ENCODE peak calls at places on chromosomes 2 and 18, in seven cellular contexts. I is heart right ventricle, K is stomach, W is DND-41, G is adipocyte, O is tibial artery, L is fibroblast of pulmonary artery. M is an unnamed sample.

GRCh38 chr2:239817011-239817490 is 208.1 kb downstream of the NDUFA10 start:
- DNase-seq in K (peak; percentile 15), G (no peak), I (no peak), W (no peak), L (no peak), O (peak; percentile 60), M (no peak)

GRCh38 chr2:85166021-85166420 is 32.8 kb downstream of the TCF7L1 start:
- DNase-seq in W (no peak), I (no peak), L (no peak), K (no peak), G (no peak), O (no peak), M (no peak)

GRCh38 chr2:72330673-72331072 is 183.0 kb upstream of the CYP26B1 start:
- DNase-seq in W (no peak), I (no peak), K (no peak), L (no peak), O (no peak), G (no peak), M (no peak)

GRCh38 chr2:211055438-211055837 is 499.0 kb downstream of the CPS1 start:
- DNase-seq in K (no peak), W (no peak), O (no peak), I (no peak), G (peak; percentile 13), L (peak; percentile 10), M (no peak)

GRCh38 chr2:143231257-143231650 is 102.0 kb downstream of the ARHGAP15 start:
- DNase-seq in G (peak; percentile 31), W (no peak), I (no peak), O (no peak), L (no peak), K (no peak), M (no peak)

GRCh38 chr2:50448556-50448955 is 583.4 kb downstream of the NRXN1 start:
- DNase-seq in L (no peak), I (no peak), K (no peak), G (no peak), W (no peak), O (no peak), M (no peak)

GRCh38 chr18:48486762-48487161 is 52.1 kb upstream of the CTIF start:
- DNase-seq in K (no peak), O (no peak), W (no peak), I (no peak), L (peak; percentile 76), G (peak; percentile 58), M (no peak)

GRCh38 chr2:230582851-230583283 is 129.8 kb upstream of the CAB39 start:
- DNase-seq in K (no peak), G (no peak), O (no peak), L (peak; percentile 60), I (no peak), W (no peak), M (no peak)

GRCh38 chr2:14712091-14712490 is 79.6 kb downstream of the LRATD1 start:
- DNase-seq in K (no peak), W (no peak), O (no peak), L (no peak), I (no peak), G (no peak), M (no peak)

GRCh38 chr2:240401781-240402551 is 33.5 kb upstream of the GPC1 start:
- DNase-seq in O (peak; percentile 37), L (no peak), K (peak; percentile 13), W (no peak), I (no peak), G (no peak), M (no peak)

GRCh38 chr2:60335533-60336237 is 217.8 kb downstream of the BCL11A start:
- DNase-seq in L (no peak), W (no peak), G (no peak), O (no peak), K (no peak), I (no peak), M (no peak)

GRCh38 chr2:10301946-10302478 is 692 bp upstream of the HPCAL1 start:
- DNase-seq in O (no peak), K (no peak), L (no peak), G (no peak), I (no peak), W (no peak), M (no peak)

GRCh38 chr2:72576459-72576858 is 249.4 kb downstream of the EXOC6B start:
- DNase-seq in L (peak; percentile 37), I (no peak), G (peak; percentile 46), K (no peak), O (no peak), W (no peak), M (no peak)

GRCh38 chr2:16155351-16156145 is 215.2 kb downstream of the MYCN start:
- DNase-seq in K (no peak), O (no peak), L (no peak), G (no peak), W (no peak), I (no peak), M (no peak)

GRCh38 chr2:17573806-17574175 is 33.3 kb downstream of the VSNL1 start:
- DNase-seq in K (no peak), G (no peak), W (no peak), I (no peak), O (no peak), L (no peak), M (no peak)

GRCh38 chr18:67266591-67267237 is 249.8 kb downstream of the DSEL start:
- DNase-seq in L (peak; percentile 76), K (no peak), I (no peak), O (no peak), W (no peak), G (peak; percentile 83), M (no peak)

GRCh38 chr2:10009811-10010781 is 33.3 kb upstream of the KLF11 start:
- DNase-seq in I (peak; percentile 90), L (peak; percentile 36), G (no peak), K (peak; percentile 97), W (no peak), O (peak; percentile 92), M (no peak)

GRCh38 chr2:145601306-145601925 is 1081.5 kb upstream of the ZEB2 start:
- DNase-seq in G (no peak), L (no peak), I (no peak), K (no peak), O (no peak), W (no peak), M (no peak)

GRCh38 chr2:10448646-10449480 is 736 bp upstream of the ODC1 start:
- DNase-seq in W (no peak), L (peak; percentile 89), O (peak; percentile 93), K (peak; percentile 94), G (peak; percentile 60), I (peak; percentile 26), M (peak; percentile 87)

GRCh38 chr2:69163109-69163508 is 150.1 kb downstream of the ANTXR1 start:
- DNase-seq in L (peak; percentile 96), I (no peak), G (peak; percentile 94), K (no peak), O (no peak), W (no peak), M (no peak)

GRCh38 chr18:79548621-79548985 is 131.0 kb upstream of the CTDP1 start:
- DNase-seq in K (peak; percentile 20), O (peak; percentile 53), I (no peak), W (no peak), L (no peak), G (no peak), M (no peak)

GRCh38 chr2:235669983-235670962 is 176.4 kb downstream of the AGAP1 start:
- DNase-seq in W (no peak), K (peak; percentile 58), L (peak; percentile 80), I (peak; percentile 64), G (peak; percentile 92), O (peak; percentile 75), M (no peak)

GRCh38 chr2:239298126-239298804 is 102.6 kb downstream of the HDAC4 start:
- DNase-seq in G (no peak), L (no peak), O (peak; percentile 49), I (no peak), W (peak; percentile 95), K (no peak), M (peak; percentile 97)

GRCh38 chr2:241137276-241138190 is 11.7 kb downstream of the PASK start:
- DNase-seq in K (no peak), G (no peak), I (no peak), W (no peak), L (no peak), O (no peak), M (no peak)

GRCh38 chr18:21289843-21290242 is 47.8 kb downstream of the GREB1L start:
- DNase-seq in O (no peak), L (no peak), K (no peak), G (no peak), I (no peak), W (no peak), M (no peak)

GRCh38 chr2:11090158-11090557 is 65.1 kb upstream of the SLC66A3 start:
- DNase-seq in I (no peak), K (no peak), G (no peak), W (no peak), O (no peak), L (no peak), M (no peak)

GRCh38 chr2:239194731-239195317 is 206.0 kb downstream of the HDAC4 start:
- DNase-seq in L (no peak), K (peak; percentile 23), G (no peak), W (no peak), O (peak; percentile 59), I (no peak), M (no peak)

GRCh38 chr18:76131738-76132137 is 363.3 kb downstream of the ZNF516 start:
- DNase-seq in O (no peak), L (no peak), W (peak; percentile 41), I (no peak), G (no peak), K (no peak), M (peak; percentile 27)

GRCh38 chr2:171522057-171522803 is at the start of gene CYBRD1:
- DNase-seq in I (peak; percentile 88), W (peak; percentile 31), K (peak; percentile 83), G (peak; percentile 95), O (peak; percentile 97), L (peak; percentile 91), M (peak; percentile 80)

GRCh38 chr18:3585656-3586509 is 135.9 kb downstream of the TGIF1 start:
- DNase-seq in O (peak; percentile 79), I (peak; percentile 67), W (peak; percentile 60), K (peak; percentile 88), G (peak; percentile 85), L (peak; percentile 90), M (peak; percentile 52)
- H3K4me3 ChIP-seq in O (no peak overlapping the region), I (no peak overlapping the region), W (no peak overlapping the region), K (no peak overlapping the region), G (no peak overlapping the region), L (no peak overlapping the region), M (no peak overlapping the region)

DNA sequence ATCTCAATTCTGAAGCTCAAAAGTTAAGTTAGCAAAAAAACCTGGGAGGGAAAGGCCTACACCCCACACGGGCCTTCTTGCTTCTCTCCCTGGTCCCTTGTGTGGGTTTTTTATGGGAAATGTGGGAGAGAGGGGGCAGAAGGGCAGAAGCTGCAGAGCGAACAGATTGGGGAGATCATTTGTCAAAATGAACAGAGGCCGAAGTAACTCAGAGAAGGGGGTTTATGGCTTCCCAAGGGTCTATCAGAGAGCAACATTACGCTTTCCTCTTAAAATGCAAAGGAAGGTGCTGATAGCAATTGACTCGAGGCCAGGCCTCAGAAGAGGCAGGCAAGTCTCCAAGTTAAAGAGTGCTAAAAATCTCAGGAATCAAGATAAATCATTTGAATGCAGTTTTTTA is 101.4 kb downstream of the SGPP2 start:
- DNase-seq in L (no peak), O (no peak), W (no peak), K (no peak), I (no peak), G (no peak), M (no peak)
- H3K4me3 ChIP-seq in L (no peak overlapping the region), O (no peak overlapping the region), W (no peak overlapping the region), K (no peak overlapping the region), I (no peak overlapping the region), G (no peak overlapping the region), M (no peak overlapping the region)

GRCh38 chr2:181683518-181684453 is 3.5 kb upstream of the NEUROD1 start:
- DNase-seq in G (peak; percentile 74), K (no peak), O (no peak), I (no peak), L (peak; percentile 28), W (no peak), M (no peak)
- H3K4me3 ChIP-seq in G (peak overlapping the region; percentile 21), K (peak overlapping the region; percentile 29), O (no peak overlapping the region), I (no peak overlapping the region), L (no peak overlapping the region), W (no peak overlapping the region), M (no peak overlapping the region)

GRCh38 chr2:179429060-179429471 is 164.4 kb upstream of the SESTD1 start:
- DNase-seq in O (no peak), K (no peak), I (no peak), G (no peak), W (no peak), L (no peak), M (no peak)
- H3K4me3 ChIP-seq in O (no peak overlapping the region), K (no peak overlapping the region), I (no peak overlapping the region), G (peak overlapping the region; percentile 28), W (no peak overlapping the region), L (no peak overlapping the region), M (no peak overlapping the region)

M was measured in Jurkat, Clone E6-1.